ENCODE peak calls at places on chromosomes 2 and 18, in six cellular contexts. One of them, this sample, is unnamed.

GRCh38 chr2:232113821-232114220 is 152.3 kb downstream of the DIS3L2 start:
- DNase-seq in GM12878: no peak
- DNase-seq in K562: no peak
- DNase-seq in SK-N-SH: no peak
- DNase-seq in HepG2: no peak
- DNase-seq in H1: no peak
- DNase-seq in this sample: no peak

GRCh38 chr2:158967114-158967730 is 1.2 kb upstream of the TANC1 start:
- DNase-seq in GM12878: no peak
- DNase-seq in HepG2: no peak
- DNase-seq in K562: no peak
- DNase-seq in SK-N-SH: peak
- DNase-seq in H1: peak
- DNase-seq in this sample: no peak

GRCh38 chr2:7593286-7593685 is 676.1 kb downstream of the RNF144A start:
- DNase-seq in HepG2: no peak
- DNase-seq in H1: no peak
- DNase-seq in SK-N-SH: no peak
- DNase-seq in K562: peak
- DNase-seq in GM12878: no peak
- DNase-seq in this sample: no peak

GRCh38 chr18:48836806-48837615 is 113.8 kb downstream of the SMAD7 start:
- DNase-seq in GM12878: no peak
- DNase-seq in H1: no peak
- DNase-seq in SK-N-SH: no peak
- DNase-seq in HepG2: no peak
- DNase-seq in K562: no peak
- DNase-seq in this sample: no peak

GRCh38 chr2:158297606-158298005 is 158.9 kb downstream of the CCDC148 start:
- DNase-seq in H1: no peak
- DNase-seq in SK-N-SH: no peak
- DNase-seq in GM12878: no peak
- DNase-seq in HepG2: no peak
- DNase-seq in K562: no peak
- DNase-seq in this sample: no peak

GRCh38 chr18:8657050-8657820 is 48.0 kb downstream of the RAB12 start:
- DNase-seq in H1: no peak
- DNase-seq in HepG2: no peak
- DNase-seq in K562: no peak
- DNase-seq in SK-N-SH: peak
- DNase-seq in GM12878: no peak
- DNase-seq in this sample: no peak

GRCh38 chr2:231717281-231718180 is 9.2 kb downstream of the PTMA start:
- DNase-seq in GM12878: peak
- DNase-seq in SK-N-SH: peak
- DNase-seq in HepG2: peak
- DNase-seq in H1: peak
- DNase-seq in K562: peak
- DNase-seq in this sample: peak

GRCh38 chr2:223762853-223763252 is 74.5 kb downstream of the AP1S3 start:
- DNase-seq in SK-N-SH: no peak
- DNase-seq in HepG2: peak
- DNase-seq in GM12878: no peak
- DNase-seq in K562: no peak
- DNase-seq in H1: no peak
- DNase-seq in this sample: no peak

GRCh38 chr2:204339212-204339715 is 206.0 kb upstream of the PARD3B start:
- DNase-seq in SK-N-SH: no peak
- DNase-seq in K562: no peak
- DNase-seq in GM12878: no peak
- DNase-seq in H1: no peak
- DNase-seq in HepG2: no peak
- DNase-seq in this sample: no peak

GRCh38 chr18:26438980-26439379 is 109.4 kb downstream of the KCTD1 start:
- DNase-seq in HepG2: no peak
- DNase-seq in GM12878: no peak
- DNase-seq in H1: no peak
- DNase-seq in SK-N-SH: no peak
- DNase-seq in K562: no peak
- DNase-seq in this sample: no peak

GRCh38 chr18:10453885-10454772 is at the start of gene APCDD1:
- DNase-seq in GM12878: no peak
- DNase-seq in H1: peak
- DNase-seq in HepG2: peak
- DNase-seq in SK-N-SH: peak
- DNase-seq in K562: no peak
- DNase-seq in this sample: no peak

GRCh38 chr18:73879328-73879727 is 268.3 kb downstream of the FBXO15 start:
- DNase-seq in HepG2: no peak
- DNase-seq in SK-N-SH: no peak
- DNase-seq in K562: no peak
- DNase-seq in GM12878: no peak
- DNase-seq in H1: no peak
- DNase-seq in this sample: no peak

GRCh38 chr2:60550984-60551240 is 2.5 kb downstream of the BCL11A start:
- DNase-seq in GM12878: no peak
- DNase-seq in SK-N-SH: no peak
- DNase-seq in HepG2: no peak
- DNase-seq in K562: no peak
- DNase-seq in H1: no peak
- DNase-seq in this sample: no peak

GRCh38 chr2:60548844-60549243 is 4.6 kb downstream of the BCL11A start:
- DNase-seq in SK-N-SH: no peak
- DNase-seq in H1: no peak
- DNase-seq in HepG2: no peak
- DNase-seq in K562: no peak
- DNase-seq in GM12878: no peak
- DNase-seq in this sample: no peak

GRCh38 chr2:60551241-60552095 is 2.0 kb downstream of the BCL11A start:
- DNase-seq in H1: peak
- DNase-seq in SK-N-SH: peak
- DNase-seq in K562: no peak
- DNase-seq in HepG2: no peak
- DNase-seq in GM12878: no peak
- DNase-seq in this sample: no peak

GRCh38 chr2:60550151-60550983 is 3.1 kb downstream of the BCL11A start:
- DNase-seq in GM12878: no peak
- DNase-seq in HepG2: peak
- DNase-seq in H1: peak
- DNase-seq in SK-N-SH: peak
- DNase-seq in K562: peak
- DNase-seq in this sample: peak

DNA sequence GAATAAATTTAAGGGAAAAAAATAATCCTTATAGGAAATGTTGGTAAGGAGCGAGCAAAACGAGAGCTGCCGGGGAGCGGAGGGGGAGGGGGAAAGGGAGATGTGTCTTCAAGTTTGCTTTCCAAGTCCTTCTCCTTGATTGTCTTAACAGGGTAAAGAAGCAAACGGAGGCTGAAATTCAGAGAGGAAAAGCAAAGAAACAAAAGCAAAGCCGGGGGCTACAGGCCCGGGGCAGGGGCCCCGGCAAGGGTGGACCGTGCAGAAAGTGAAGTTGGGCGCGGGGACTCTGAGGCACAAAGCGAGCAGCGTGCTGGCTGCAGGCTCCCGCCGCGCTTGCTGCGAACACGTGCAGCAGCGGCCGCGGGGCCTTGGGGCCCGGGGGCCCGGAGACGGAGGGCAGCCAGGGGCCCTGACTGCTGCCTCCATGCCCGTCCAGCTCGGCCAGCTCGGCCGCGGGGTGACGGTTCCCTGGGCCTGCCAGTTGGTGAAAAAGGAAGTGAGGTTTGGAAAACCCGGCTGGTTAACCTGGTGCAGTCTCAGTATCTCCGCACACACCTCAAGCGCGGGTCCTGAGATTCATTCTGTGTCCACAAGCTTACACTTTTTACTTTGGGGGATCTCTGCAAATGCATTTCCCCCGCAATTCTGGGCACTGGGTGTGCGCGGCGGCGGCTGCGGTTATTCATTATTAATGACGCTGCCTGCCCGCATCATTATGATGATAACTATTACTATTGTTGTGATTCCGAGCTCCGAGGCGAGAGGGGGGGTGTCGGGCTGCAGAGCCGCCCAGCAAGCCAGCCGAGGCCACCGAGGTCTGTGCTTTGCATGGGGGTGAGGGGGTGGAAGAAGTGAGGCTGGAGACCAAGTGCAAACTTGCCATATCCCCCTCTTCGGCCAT is 4.0 kb downstream of the BCL11A start:
- DNase-seq in SK-N-SH: peak
- DNase-seq in K562: no peak
- DNase-seq in GM12878: no peak
- DNase-seq in HepG2: no peak
- DNase-seq in H1: peak
- DNase-seq in this sample: no peak
- TF ChIP-seq POLR2AphosphoS5 in SK-N-SH: no peak
- TF ChIP-seq POLR2AphosphoS5 in K562: no peak
- TF ChIP-seq POLR2AphosphoS5 in GM12878: no peak
- TF ChIP-seq POLR2AphosphoS5 in HepG2: no peak
- TF ChIP-seq POLR2AphosphoS5 in H1: peak
- TF ChIP-seq POLR2AphosphoS5 in this sample: no peak

GRCh38 chr2:239397856-239398470 is 2.9 kb downstream of the HDAC4 start:
- DNase-seq in HepG2: no peak
- DNase-seq in K562: no peak
- DNase-seq in H1: no peak
- DNase-seq in SK-N-SH: no peak
- DNase-seq in GM12878: no peak
- DNase-seq in this sample: no peak

GRCh38 chr2:239395524-239395923 is 5.3 kb downstream of the HDAC4 start:
- DNase-seq in H1: no peak
- DNase-seq in HepG2: no peak
- DNase-seq in K562: no peak
- DNase-seq in GM12878: no peak
- DNase-seq in SK-N-SH: no peak
- DNase-seq in this sample: no peak

GRCh38 chr2:239394978-239395377 is 5.8 kb downstream of the HDAC4 start:
- DNase-seq in SK-N-SH: no peak
- DNase-seq in H1: no peak
- DNase-seq in K562: no peak
- DNase-seq in GM12878: no peak
- DNase-seq in HepG2: no peak
- DNase-seq in this sample: no peak

GRCh38 chr2:239398536-239398935 is 2.3 kb downstream of the HDAC4 start:
- DNase-seq in HepG2: no peak
- DNase-seq in GM12878: no peak
- DNase-seq in H1: no peak
- DNase-seq in K562: no peak
- DNase-seq in SK-N-SH: peak
- DNase-seq in this sample: no peak

DNA sequence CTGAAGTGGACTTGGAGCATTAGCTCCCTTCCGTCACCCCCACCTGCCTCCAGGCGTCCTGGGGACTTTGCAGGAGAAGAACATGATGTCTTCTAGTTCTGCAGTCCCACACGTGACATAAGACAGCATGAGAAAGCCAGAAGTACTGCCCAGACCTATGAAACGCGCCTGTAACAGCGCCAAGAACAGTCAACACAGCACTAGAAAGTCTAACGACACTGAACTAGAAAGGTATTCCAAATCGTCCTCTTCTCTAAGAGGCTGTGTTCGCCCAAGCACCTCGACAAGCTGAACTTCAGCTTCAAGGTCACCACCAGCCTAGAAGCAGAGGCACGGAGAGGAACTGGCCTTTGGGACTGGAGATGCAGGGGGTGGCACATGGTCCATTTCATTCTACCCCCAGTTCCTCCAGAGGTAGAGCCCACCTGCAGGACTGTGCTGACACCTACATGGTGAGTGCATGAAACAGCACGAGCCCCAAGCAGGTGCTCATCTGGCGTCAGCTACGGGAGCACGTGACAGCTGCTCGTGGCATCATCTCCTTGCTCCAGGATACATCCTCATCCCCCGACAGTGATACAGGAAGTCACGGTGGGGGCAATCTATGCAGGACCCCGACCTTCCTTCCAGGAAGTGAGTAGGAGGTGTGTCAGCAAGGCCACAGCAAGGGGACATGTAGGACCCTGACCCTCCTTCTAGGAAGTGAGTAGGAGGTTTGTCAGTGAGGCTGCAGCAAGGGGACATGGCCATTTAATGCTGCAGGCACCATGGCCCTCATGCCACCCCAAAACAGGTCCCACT is 3.7 kb downstream of the HDAC4 start:
- DNase-seq in K562: no peak
- DNase-seq in H1: no peak
- DNase-seq in SK-N-SH: no peak
- DNase-seq in GM12878: no peak
- DNase-seq in HepG2: no peak
- DNase-seq in this sample: no peak
- TF ChIP-seq RAD21 in K562: no peak
- TF ChIP-seq RAD21 in H1: peak
- TF ChIP-seq RAD21 in SK-N-SH: peak
- TF ChIP-seq RAD21 in GM12878: peak
- TF ChIP-seq RAD21 in HepG2: peak
- TF ChIP-seq RAD21 in this sample: peak

GRCh38 chr2:84986018-84986417 is 15.1 kb downstream of the KCMF1 start:
- DNase-seq in HepG2: no peak
- DNase-seq in H1: no peak
- DNase-seq in K562: no peak
- DNase-seq in GM12878: no peak
- DNase-seq in SK-N-SH: no peak
- DNase-seq in this sample: no peak

GRCh38 chr2:84991404-84992151 is 20.6 kb downstream of the KCMF1 start:
- DNase-seq in GM12878: no peak
- DNase-seq in H1: no peak
- DNase-seq in K562: no peak
- DNase-seq in SK-N-SH: no peak
- DNase-seq in HepG2: no peak
- DNase-seq in this sample: no peak

GRCh38 chr2:84989422-84989821 is 18.5 kb downstream of the KCMF1 start:
- DNase-seq in H1: no peak
- DNase-seq in HepG2: no peak
- DNase-seq in GM12878: no peak
- DNase-seq in K562: no peak
- DNase-seq in SK-N-SH: no peak
- DNase-seq in this sample: no peak
- TF ChIP-seq POLR2AphosphoS5 in H1: no peak
- TF ChIP-seq POLR2AphosphoS5 in HepG2: no peak
- TF ChIP-seq POLR2AphosphoS5 in GM12878: no peak
- TF ChIP-seq POLR2AphosphoS5 in K562: no peak
- TF ChIP-seq POLR2AphosphoS5 in SK-N-SH: no peak
- TF ChIP-seq POLR2AphosphoS5 in this sample: no peak

GRCh38 chr18:44731160-44731865 is 50.6 kb downstream of the SETBP1 start:
- DNase-seq in SK-N-SH: no peak
- DNase-seq in K562: no peak
- DNase-seq in GM12878: no peak
- DNase-seq in HepG2: no peak
- DNase-seq in H1: no peak
- DNase-seq in this sample: no peak

GRCh38 chr18:44732604-44733003 is 51.9 kb downstream of the SETBP1 start:
- DNase-seq in K562: no peak
- DNase-seq in H1: no peak
- DNase-seq in SK-N-SH: no peak
- DNase-seq in GM12878: no peak
- DNase-seq in HepG2: no peak
- DNase-seq in this sample: no peak

GRCh38 chr18:44727291-44727690 is 46.6 kb downstream of the SETBP1 start:
- DNase-seq in GM12878: no peak
- DNase-seq in K562: no peak
- DNase-seq in HepG2: no peak
- DNase-seq in H1: no peak
- DNase-seq in SK-N-SH: no peak
- DNase-seq in this sample: no peak

GRCh38 chr18:44731866-44732555 is 51.3 kb downstream of the SETBP1 start:
- DNase-seq in HepG2: no peak
- DNase-seq in GM12878: no peak
- DNase-seq in K562: no peak
- DNase-seq in H1: no peak
- DNase-seq in SK-N-SH: no peak
- DNase-seq in this sample: no peak

GRCh38 chr18:44729631-44730101 is 49.0 kb downstream of the SETBP1 start:
- DNase-seq in SK-N-SH: no peak
- DNase-seq in GM12878: no peak
- DNase-seq in H1: no peak
- DNase-seq in HepG2: no peak
- DNase-seq in K562: no peak
- DNase-seq in this sample: no peak
- TF ChIP-seq RAD21 in SK-N-SH: no peak
- TF ChIP-seq RAD21 in GM12878: no peak
- TF ChIP-seq RAD21 in H1: no peak
- TF ChIP-seq RAD21 in HepG2: no peak
- TF ChIP-seq RAD21 in K562: no peak
- TF ChIP-seq RAD21 in this sample: no peak

This sample was measured in HCT116.